ENCODE peak calls at places on chromosome 4, in eight cellular contexts. R is activated naive CD4-positive, alpha-beta T cell treated with Interleukin-2 at 50 U/mL for 16 hours; P is coronary artery; V is NCI-H748 treated with DMSO at 0.1 percent for 48 hours; Y is IMR-90; E is NCI-H2227 treated with DMSO at 0.1 percent for 48 hours; O is retina; T is ureter. F is an unnamed sample.

GRCh38 chr4:37865450-37865849 is 25.4 kb upstream of the TBC1D1 start:
- DNase-seq in T (no peak), P (no peak), Y (no peak), R (no peak), O (no peak), V (no peak), E (no peak), F (no peak)

GRCh38 chr4:176775326-176775725 is 17.4 kb downstream of the VEGFC start:
- DNase-seq in O (no peak), T (no peak), V (no peak), R (no peak), P (no peak), E (no peak), Y (no peak), F (no peak)

GRCh38 chr4:47031011-47031678 is at the start of gene GABRB1:
- DNase-seq in V (peak; percentile 13), O (peak; percentile 82), Y (peak; percentile 61), E (no peak), P (peak; percentile 71), T (no peak), R (peak; percentile 12), F (no peak)

GRCh38 chr4:185383451-185383850 is 12.3 kb downstream of the LRP2BP start:
- DNase-seq in V (no peak), T (peak; percentile 59), P (no peak), O (no peak), R (no peak), Y (no peak), E (no peak), F (no peak)

GRCh38 chr4:68904786-68905185 is 46.8 kb downstream of the UGT2A3 start:
- DNase-seq in V (peak; percentile 20), E (no peak), R (no peak), P (no peak), T (no peak), Y (no peak), O (no peak), F (no peak)

GRCh38 chr4:109665783-109666455 is 37.3 kb downstream of the CASP6 start:
- DNase-seq in T (no peak), O (no peak), R (no peak), Y (no peak), E (no peak), V (peak; percentile 39), P (no peak), F (no peak)

GRCh38 chr4:75985116-75985515 is 5.6 kb downstream of the SDAD1 start:
- DNase-seq in R (no peak), P (no peak), V (no peak), O (no peak), E (no peak), T (no peak), Y (peak; percentile 96), F (no peak)

GRCh38 chr4:158778712-158779111 is 9.9 kb downstream of the FNIP2 start:
- DNase-seq in V (no peak), P (no peak), Y (no peak), E (no peak), R (no peak), T (no peak), O (no peak), F (no peak)

GRCh38 chr4:98509641-98510170 is 148.7 kb downstream of the TSPAN5 start:
- DNase-seq in O (no peak), V (no peak), T (no peak), Y (no peak), E (no peak), P (no peak), R (no peak), F (no peak)

F was measured in stimulated activated CD8-positive, alpha-beta memory T cell treated with anti-CD3 and anti-CD28 coated beads, Interleukin-7, amount 100 ng/mL, for 1 hour.